ENCODE peak calls at places on chromosomes 5 and 9, in eight cellular contexts. K, Q, A, X, D, T, U and F are unnamed samples.

GRCh38 chr5:2699686-2700085 is 51.8 kb downstream of the IRX2 start:
- DNase-seq in K (no peak), Q (no peak), A (no peak), X (peak), D (no peak), T (no peak), U (no peak), F (no peak)

GRCh38 chr9:1490341-1491115 is 440.4 kb downstream of the DMRT2 start:
- DNase-seq in K (no peak), Q (peak), A (no peak), X (no peak), D (no peak), T (no peak), U (no peak), F (no peak)

GRCh38 chr9:38362912-38363588 is 29.5 kb upstream of the ALDH1B1 start:
- DNase-seq in K (no peak), Q (peak), A (peak), X (no peak), D (no peak), T (no peak), U (no peak), F (peak)

GRCh38 chr9:223167-223566 is 8.5 kb downstream of the DOCK8 start:
- DNase-seq in K (no peak), Q (no peak), A (no peak), X (no peak), D (no peak), T (no peak), U (peak), F (no peak)

GRCh38 chr9:114158482-114159130 is 3.3 kb downstream of the COL27A1 start:
- DNase-seq in K (no peak), Q (no peak), A (no peak), X (no peak), D (no peak), T (no peak), U (no peak), F (no peak)

GRCh38 chr5:96651948-96652753 is 10.0 kb upstream of the CAST start:
- DNase-seq in K (no peak), Q (no peak), A (no peak), X (no peak), D (no peak), T (no peak), U (no peak), F (peak)

GRCh38 chr9:86893811-86894490 is 53.4 kb downstream of the GAS1 start:
- DNase-seq in K (no peak), Q (peak), A (no peak), X (no peak), D (no peak), T (no peak), U (no peak), F (no peak)

GRCh38 chr9:90860826-90861225 is 59.2 kb downstream of the SYK start:
- DNase-seq in K (no peak), Q (no peak), A (no peak), X (no peak), D (no peak), T (no peak), U (no peak), F (no peak)

GRCh38 chr9:105257767-105258166 is 13.3 kb downstream of the SLC44A1 start:
- DNase-seq in K (no peak), Q (no peak), A (no peak), X (no peak), D (no peak), T (no peak), U (no peak), F (no peak)

GRCh38 chr9:73121375-73121935 is 30.2 kb upstream of the ANXA1 start:
- DNase-seq in K (no peak), Q (no peak), A (no peak), X (no peak), D (no peak), T (no peak), U (no peak), F (no peak)

GRCh38 chr9:74140141-74140540 is 357.0 kb upstream of the RORB start:
- DNase-seq in K (no peak), Q (no peak), A (no peak), X (no peak), D (no peak), T (no peak), U (no peak), F (no peak)

GRCh38 chr5:159049844-159050318 is 49.8 kb downstream of the EBF1 start:
- DNase-seq in K (no peak), Q (peak), A (peak), X (no peak), D (no peak), T (no peak), U (no peak), F (no peak)

GRCh38 chr9:136951541-136952353 is at the start of gene LCN12:
- DNase-seq in K (peak), Q (no peak), A (no peak), X (peak), D (peak), T (peak), U (no peak), F (no peak)

GRCh38 chr5:140157032-140157781 is 17.8 kb upstream of the CYSTM1 start:
- DNase-seq in K (peak), Q (peak), A (peak), X (peak), D (peak), T (peak), U (peak), F (peak)

DNA sequence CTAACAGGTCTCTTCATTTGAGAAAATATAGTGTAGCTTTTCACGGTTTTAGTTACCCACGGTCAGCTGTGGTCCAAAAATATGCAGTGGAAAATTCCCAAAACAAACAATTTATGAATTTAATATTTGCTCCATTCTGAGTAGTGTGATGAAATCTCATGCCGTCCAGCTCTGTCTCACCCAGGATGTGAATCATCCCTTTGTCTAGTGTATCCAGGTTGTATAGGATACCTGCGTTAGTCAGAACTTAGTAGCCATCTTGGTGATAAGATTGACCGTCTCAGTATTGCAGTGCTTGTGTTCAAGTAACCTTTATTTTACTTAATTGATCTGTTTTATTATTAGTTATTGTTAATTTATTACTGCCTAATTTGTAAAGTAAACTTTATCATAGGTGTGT is 41.1 kb downstream of the NDUFS4 start:
- DNase-seq in K (no peak), Q (no peak), A (peak), X (no peak), D (no peak), T (no peak), U (no peak), F (no peak)
- H3K4me3 ChIP-seq in K (no peak), Q (no peak), A (no peak), X (no peak), D (no peak), T (no peak), U (no peak), F (no peak)

GRCh38 chr9:128503870-128504269 is 649 bp upstream of the GLE1 start:
- DNase-seq in K (no peak), Q (peak), A (peak), X (peak), D (peak), T (peak), U (no peak), F (peak)
- H3K4me3 ChIP-seq in K (peak), Q (peak), A (peak), X (peak), D (no peak), T (peak), U (peak), F (peak)

GRCh38 chr5:161547573-161548471 is 1.3 kb upstream of the GABRB2 start:
- DNase-seq in K (peak), Q (peak), A (no peak), X (peak), D (no peak), T (no peak), U (no peak), F (peak)

GRCh38 chr5:161548472-161549094 is 2.1 kb upstream of the GABRB2 start:
- DNase-seq in K (no peak), Q (peak), A (no peak), X (no peak), D (no peak), T (no peak), U (no peak), F (no peak)

GRCh38 chr5:161544350-161544765 is 2.2 kb downstream of the GABRB2 start:
- DNase-seq in K (peak), Q (peak), A (peak), X (no peak), D (no peak), T (no peak), U (peak), F (peak)

GRCh38 chr5:161546463-161547301 is at the start of gene GABRB2:
- DNase-seq in K (peak), Q (peak), A (no peak), X (no peak), D (peak), T (peak), U (no peak), F (peak)

DNA sequence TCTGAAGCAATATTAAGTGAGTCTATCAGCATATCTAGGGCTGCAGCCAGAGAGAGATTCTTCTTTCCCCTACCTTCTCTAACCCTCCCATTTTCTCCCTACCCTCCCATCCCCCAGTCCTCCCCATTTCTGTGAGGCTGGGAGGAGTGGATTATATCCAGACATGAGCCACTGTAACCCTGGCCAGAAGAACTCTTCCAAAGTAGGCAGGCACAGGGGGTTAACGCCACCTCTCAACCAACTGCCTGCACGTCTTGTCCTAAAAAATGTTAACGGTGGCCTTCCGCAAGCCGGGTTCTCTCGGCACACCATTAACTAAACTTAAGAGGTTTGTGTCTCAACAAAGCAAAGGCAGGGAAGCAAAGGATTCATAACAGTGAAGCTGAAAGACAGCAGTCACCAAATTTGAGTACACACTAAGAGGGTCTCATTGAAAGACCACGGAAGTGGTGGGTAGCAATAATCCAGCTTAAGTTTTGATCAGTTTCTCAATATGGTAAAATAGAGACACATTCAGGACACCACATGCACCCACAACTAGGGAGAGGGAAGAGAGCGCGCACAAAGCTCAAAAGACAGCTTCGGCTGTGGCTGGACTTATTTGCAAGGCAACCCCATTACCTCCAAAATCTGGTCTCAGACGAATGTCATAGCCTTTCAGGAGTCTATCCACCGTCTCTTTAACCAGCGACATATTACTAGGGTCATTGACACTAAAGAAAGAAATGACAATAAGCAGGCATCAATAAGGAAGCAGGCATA is 643 bp downstream of the GABRB2 start:
- DNase-seq in K (peak), Q (no peak), A (no peak), X (no peak), D (no peak), T (no peak), U (no peak), F (no peak)
- H3K4me3 ChIP-seq in K (peak), Q (no peak), A (no peak), X (peak), D (no peak), T (no peak), U (peak), F (no peak)

GRCh38 chr5:14296533-14297331 is 153.6 kb downstream of the TRIO start:
- DNase-seq in K (no peak), Q (peak), A (no peak), X (no peak), D (no peak), T (no peak), U (no peak), F (no peak)

GRCh38 chr5:14299666-14300065 is 156.5 kb downstream of the TRIO start:
- DNase-seq in K (no peak), Q (no peak), A (no peak), X (no peak), D (no peak), T (no peak), U (peak), F (no peak)

GRCh38 chr5:14297697-14298096 is 154.6 kb downstream of the TRIO start:
- DNase-seq in K (no peak), Q (no peak), A (no peak), X (no peak), D (no peak), T (no peak), U (no peak), F (no peak)

GRCh38 chr5:14295610-14296009 is 152.5 kb downstream of the TRIO start:
- DNase-seq in K (no peak), Q (no peak), A (no peak), X (no peak), D (no peak), T (no peak), U (no peak), F (no peak)

GRCh38 chr5:14298126-14298847 is 155.1 kb downstream of the TRIO start:
- DNase-seq in K (no peak), Q (peak), A (no peak), X (no peak), D (no peak), T (no peak), U (no peak), F (no peak)
- H3K4me3 ChIP-seq in K (no peak), Q (no peak), A (no peak), X (no peak), D (no peak), T (no peak), U (no peak), F (no peak)

GRCh38 chr5:28226407-28226806 is 1188.0 kb upstream of the CDH9 start:
- DNase-seq in K (no peak), Q (no peak), A (no peak), X (no peak), D (no peak), T (no peak), U (peak), F (no peak)
- H3K4me3 ChIP-seq in K (no peak), Q (no peak), A (no peak), X (no peak), D (no peak), T (no peak), U (no peak), F (no peak)

GRCh38 chr5:45385321-45386058 is 310.7 kb downstream of the HCN1 start:
- DNase-seq in K (no peak), Q (no peak), A (peak), X (no peak), D (no peak), T (no peak), U (peak), F (no peak)

GRCh38 chr5:45383985-45384384 is 312.2 kb downstream of the HCN1 start:
- DNase-seq in K (no peak), Q (no peak), A (no peak), X (no peak), D (no peak), T (no peak), U (no peak), F (no peak)
- H3K4me3 ChIP-seq in K (no peak), Q (no peak), A (no peak), X (no peak), D (no peak), T (no peak), U (no peak), F (no peak)

DNA sequence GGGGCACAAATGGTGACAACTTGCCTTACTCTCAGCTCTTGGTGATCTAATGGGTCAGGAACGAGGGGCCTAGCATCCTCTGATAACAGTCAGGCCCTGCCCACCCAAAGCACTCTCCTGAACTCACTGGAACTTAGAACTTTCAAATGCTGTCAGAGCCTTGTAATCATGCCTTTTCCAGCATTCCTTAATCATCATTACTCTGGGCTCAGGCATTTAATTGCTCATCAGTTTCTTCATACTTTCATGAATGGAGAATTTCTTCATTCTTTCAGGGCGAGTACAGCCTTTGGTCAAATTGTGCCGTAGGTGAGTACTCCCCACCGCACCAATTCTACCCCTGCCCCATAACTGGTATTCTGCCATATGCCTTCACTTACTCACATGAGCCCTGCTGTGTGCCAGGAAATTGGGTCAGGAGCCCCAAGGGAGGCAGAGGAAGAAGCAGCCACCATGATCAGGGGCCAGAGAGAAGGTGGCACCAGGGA is 30.2 kb upstream of the DUSP1 start:
- DNase-seq in K (no peak), Q (peak), A (peak), X (no peak), D (no peak), T (no peak), U (no peak), F (no peak)
- H3K4me3 ChIP-seq in K (no peak), Q (peak), A (no peak), X (peak), D (no peak), T (no peak), U (no peak), F (no peak)

DNA sequence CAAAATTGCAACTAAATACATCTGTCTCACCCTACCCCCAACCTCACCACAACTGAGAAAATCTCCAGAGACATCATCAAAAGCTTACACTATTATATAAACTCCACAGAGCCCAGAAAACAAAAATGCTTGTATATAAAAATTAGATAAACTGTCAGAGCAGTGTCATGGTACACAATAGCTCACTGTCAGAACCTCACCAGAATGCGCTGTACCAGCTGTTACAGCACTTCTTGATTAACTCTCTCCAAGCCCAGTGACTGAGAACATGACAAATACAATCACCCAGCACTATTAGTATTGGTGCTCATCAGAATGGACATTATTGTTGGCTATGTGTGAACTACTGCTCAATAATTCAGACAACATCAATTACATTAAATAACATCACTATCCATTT is 65.7 kb downstream of the ZDHHC21 start:
- DNase-seq in K (no peak), Q (no peak), A (no peak), X (no peak), D (no peak), T (no peak), U (no peak), F (no peak)
- H3K4me3 ChIP-seq in K (no peak), Q (no peak), A (no peak), X (no peak), D (no peak), T (no peak), U (no peak), F (no peak)